ENCODE peak calls at places on chromosomes 11 and 22, in nine cellular contexts. P, W, Z, J, O, E, I, S and L are unnamed samples.

GRCh38 chr22:49132009-49132408 is 695.7 kb downstream of the BRD1 start:
- DNase-seq in Z (no peak), O (no peak), I (no peak), E (peak; percentile 27), W (no peak), S (no peak), P (no peak), J (no peak), L (no peak)

GRCh38 chr22:25875461-25875860 is 133.5 kb downstream of the MYO18B start:
- DNase-seq in W (no peak), E (no peak), P (no peak), S (no peak), O (no peak), Z (no peak), J (no peak), I (no peak), L (no peak)

GRCh38 chr11:77471520-77472234 is 2.2 kb downstream of the PAK1 start:
- DNase-seq in S (no peak), E (no peak), W (peak; percentile 63), J (no peak), P (peak; percentile 72), Z (no peak), O (peak; percentile 46), I (peak; percentile 33), L (peak; percentile 48)

GRCh38 chr22:37626144-37626543 is 13.3 kb upstream of the SH3BP1 start:
- DNase-seq in S (no peak), P (peak; percentile 51), O (no peak), E (peak; percentile 98), I (no peak), W (peak; percentile 79), J (peak; percentile 76), Z (no peak), L (peak; percentile 82)

GRCh38 chr11:72972541-72973128 is 158.4 kb downstream of the ATG16L2 start:
- DNase-seq in E (no peak), I (no peak), P (no peak), J (no peak), W (no peak), O (no peak), Z (no peak), S (no peak), L (no peak)

GRCh38 chr11:101880208-101880607 is 34.6 kb upstream of the CEP126 start:
- DNase-seq in W (no peak), Z (peak; percentile 1), E (no peak), P (no peak), S (peak; percentile 61), I (peak; percentile 75), J (no peak), O (peak; percentile 8), L (no peak)

GRCh38 chr11:59787816-59788215 is 22.8 kb downstream of the MRPL16 start:
- DNase-seq in E (no peak), O (no peak), J (no peak), Z (no peak), S (peak; percentile 84), P (no peak), W (no peak), I (no peak), L (no peak)

GRCh38 chr11:7089328-7090251 is 792 bp downstream of the RBMXL2 start:
- DNase-seq in J (no peak), E (no peak), P (no peak), S (no peak), I (no peak), W (no peak), Z (no peak), O (peak; percentile 11), L (peak; percentile 81)

GRCh38 chr11:36010010-36010740 is 66.3 kb downstream of the LDLRAD3 start:
- DNase-seq in S (no peak), Z (no peak), J (no peak), W (peak; percentile 50), O (no peak), E (no peak), I (no peak), P (no peak), L (no peak)

GRCh38 chr22:26464312-26464711 is 19.3 kb downstream of the HPS4 start:
- DNase-seq in W (no peak), S (peak; percentile 50), P (no peak), O (no peak), Z (no peak), J (no peak), I (no peak), E (no peak), L (no peak)

GRCh38 chr11:16297332-16297731 is 59.0 kb downstream of the SOX6 start:
- DNase-seq in P (no peak), S (no peak), O (no peak), J (no peak), W (no peak), Z (no peak), E (no peak), I (no peak), L (no peak)

GRCh38 chr22:43110927-43111623 is 525 bp downstream of the BIK start:
- DNase-seq in P (peak; percentile 76), S (no peak), E (no peak), I (no peak), O (peak; percentile 46), W (peak; percentile 57), Z (no peak), J (peak; percentile 84), L (peak; percentile 64)

GRCh38 chr22:42977574-42977973 is 37.4 kb downstream of the PACSIN2 start:
- DNase-seq in P (no peak), O (no peak), S (no peak), Z (no peak), W (no peak), J (no peak), I (no peak), E (no peak), L (peak; percentile 64)

DNA sequence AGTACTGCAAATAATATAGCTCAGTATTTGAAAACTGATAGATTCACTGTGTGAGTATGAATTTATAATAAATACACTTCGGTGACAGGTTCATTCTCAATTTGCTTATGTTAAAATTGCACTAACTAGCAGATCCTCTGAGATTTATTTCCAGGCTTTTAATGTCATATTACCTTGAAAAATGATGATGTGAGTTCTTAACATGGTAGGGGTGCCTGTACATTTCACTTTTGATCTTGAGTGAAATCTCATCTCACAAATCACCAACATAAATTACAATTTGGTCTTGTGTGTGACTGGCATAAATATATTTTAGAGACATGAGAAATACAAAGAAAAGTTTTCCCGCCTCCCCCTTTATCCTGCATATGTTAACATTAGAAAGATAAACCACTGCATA is 240.4 kb downstream of the DYNC2H1 start:
- DNase-seq in Z (no peak), E (no peak), I (no peak), J (no peak), O (no peak), S (no peak), W (no peak), P (no peak), L (no peak)
- H3K9me3 ChIP-seq in Z (no peaks in the 10 kb centered on the region), E (no peaks in the 10 kb centered on the region), I (no peaks in the 10 kb centered on the region), J (peaks cover 10% of the 10 kb centered on the region), O (peaks cover 6% of the 10 kb centered on the region), S (no peaks in the 10 kb centered on the region), W (no peaks in the 10 kb centered on the region), P (no peaks in the 10 kb centered on the region), L (no peaks in the 10 kb centered on the region)

DNA sequence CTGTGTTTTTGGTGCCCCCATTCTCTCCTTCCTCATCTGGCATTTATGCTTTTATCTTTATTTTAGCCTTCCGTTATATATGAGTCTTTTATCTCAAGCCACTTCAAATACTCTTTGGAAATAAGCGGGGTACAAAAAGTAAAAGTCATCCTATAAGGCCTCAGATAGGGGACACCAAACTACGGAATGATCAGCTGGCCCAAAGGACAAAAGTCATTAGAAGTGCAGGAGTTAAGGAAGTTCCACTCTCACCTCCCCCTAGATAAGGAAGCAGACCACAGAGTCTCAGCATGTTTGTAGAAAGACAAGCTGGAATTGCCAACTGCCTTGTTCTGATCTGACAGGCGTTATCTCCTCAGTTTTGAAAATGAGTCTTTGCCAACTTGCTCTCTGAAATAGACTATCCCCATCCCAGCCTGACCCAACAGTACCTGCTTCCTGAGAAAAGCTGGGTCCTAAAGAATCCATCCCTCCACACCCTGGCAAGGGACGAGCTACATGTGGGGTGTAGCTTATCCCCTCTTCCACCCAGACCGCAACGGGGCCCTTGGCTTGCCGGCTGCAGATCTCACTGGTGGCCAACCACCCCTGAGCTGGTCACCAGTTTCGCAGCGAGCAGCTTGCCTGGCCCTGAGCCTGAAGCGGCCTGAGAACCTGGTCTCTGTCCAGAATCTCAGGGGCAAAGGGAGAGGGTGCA is 13.7 kb downstream of the FADS2 start:
- DNase-seq in J (peak; percentile 45), O (no peak), I (no peak), S (no peak), E (no peak), W (no peak), Z (no peak), P (no peak), L (no peak)
- TF ChIP-seq POLR2AphosphoS5 in J (no peak), O (no peak), I (no peak), S (no peak), E (no peak), W (no peak), Z (no peak), P (no peak), L (no peak)

GRCh38 chr11:3357994-3358676 is 20.8 kb downstream of the ZNF195 start:
- DNase-seq in E (no peak), J (no peak), P (no peak), O (no peak), Z (no peak), I (no peak), S (no peak), W (no peak), L (no peak)

GRCh38 chr11:3359092-3359824 is 19.7 kb downstream of the ZNF195 start:
- DNase-seq in P (no peak), Z (no peak), O (no peak), E (no peak), I (no peak), W (no peak), J (no peak), S (no peak), L (no peak)

GRCh38 chr11:3353066-3353465 is 25.9 kb downstream of the ZNF195 start:
- DNase-seq in J (no peak), Z (no peak), P (no peak), E (no peak), O (no peak), I (no peak), W (no peak), S (no peak), L (no peak)

GRCh38 chr11:3357302-3357701 is 21.6 kb downstream of the ZNF195 start:
- DNase-seq in O (no peak), W (no peak), P (no peak), Z (no peak), E (no peak), I (no peak), S (no peak), J (no peak), L (no peak)

DNA sequence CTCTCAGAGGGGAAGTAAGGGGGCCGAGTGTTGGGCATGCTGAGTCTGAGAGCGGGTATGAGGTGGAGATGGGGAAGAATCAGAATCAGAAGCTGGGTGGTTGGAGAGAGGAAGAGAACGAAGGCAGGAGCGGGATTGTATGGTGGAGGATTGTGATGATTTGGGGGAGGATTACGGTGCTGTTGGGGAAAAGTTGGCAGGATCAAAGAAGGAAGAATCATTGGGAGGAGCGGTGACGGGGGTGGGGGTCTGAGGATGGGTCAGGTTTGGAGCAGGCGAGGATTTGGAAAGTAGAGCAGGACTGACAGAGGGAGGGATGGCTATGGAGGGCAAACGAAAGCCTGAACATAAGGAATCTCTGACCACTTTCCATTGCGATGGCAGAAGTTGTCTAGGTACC is 22.1 kb downstream of the ZNF195 start:
- DNase-seq in J (no peak), E (no peak), S (no peak), P (no peak), O (no peak), I (no peak), Z (no peak), W (no peak), L (no peak)
- H3K9me3 ChIP-seq in J (peaks cover 100% of the 10 kb centered on the region), E (peaks cover 44% of the 10 kb centered on the region), S (peaks cover 15% of the 10 kb centered on the region), P (peaks cover 60% of the 10 kb centered on the region), O (peaks cover 28% of the 10 kb centered on the region), I (peaks cover 79% of the 10 kb centered on the region), Z (peaks cover 51% of the 10 kb centered on the region), W (no peaks in the 10 kb centered on the region), L (peaks cover 96% of the 10 kb centered on the region)

GRCh38 chr11:119376197-119376847 is 5.2 kb downstream of the USP2 start:
- DNase-seq in S (no peak), O (peak; percentile 33), E (peak; percentile 75), J (no peak), P (peak; percentile 84), Z (no peak), I (peak; percentile 88), W (peak; percentile 87), L (peak; percentile 40)
- TF ChIP-seq POLR2AphosphoS5 in S (no peak), O (no peak), E (no peak), J (no peak), P (no peak), Z (no peak), I (no peak), W (peak; percentile 87), L (no peak)